ENCODE peak calls at places on chromosomes 2 and 18, in nine cellular contexts. V is right lobe of liver, U is mesothelial cell of epicardium, J is activated B cell treated with CpG ODN at 0.5 μM for 24 hours, F is NB4, B is tibial nerve, N is GM13977, E is AG09309, O is A549. D is an unnamed sample.

GRCh38 chr2:175207741-175208438 is 26.4 kb upstream of the ATP5MC3 start:
- DNase-seq in V (peak; percentile 49), U (no peak), J (no peak), F (no peak), B (no peak), N (no peak), E (no peak), O (no peak), D (no peak)

GRCh38 chr2:120104002-120104467 is 91.2 kb downstream of the EPB41L5 start:
- DNase-seq in V (no peak), U (no peak), J (no peak), F (no peak), B (no peak), N (no peak), E (peak; percentile 28), O (no peak), D (no peak)

GRCh38 chr2:150938586-150938985 is 323.1 kb downstream of the RBM43 start:
- DNase-seq in V (no peak), U (no peak), J (no peak), F (no peak), B (no peak), N (no peak), E (peak; percentile 24), O (no peak), D (no peak)

GRCh38 chr2:235544687-235544965 is 50.8 kb downstream of the AGAP1 start:
- DNase-seq in V (no peak), U (no peak), J (no peak), F (no peak), B (no peak), N (no peak), E (no peak), O (no peak), D (no peak)

GRCh38 chr2:19070866-19071265 is 287.6 kb downstream of the OSR1 start:
- DNase-seq in V (no peak), U (no peak), J (no peak), F (no peak), B (no peak), N (no peak), E (no peak), O (no peak), D (no peak)

GRCh38 chr2:225025917-225026571 is 16.2 kb downstream of the DOCK10 start:
- DNase-seq in V (no peak), U (no peak), J (no peak), F (peak; percentile 89), B (no peak), N (no peak), E (peak; percentile 81), O (peak; percentile 30), D (no peak)

GRCh38 chr2:239386872-239387445 is 13.9 kb downstream of the HDAC4 start:
- DNase-seq in V (no peak), U (no peak), J (no peak), F (no peak), B (no peak), N (no peak), E (no peak), O (no peak), D (no peak)

GRCh38 chr2:70010222-70011111 is 49.0 kb upstream of the ASPRV1 start:
- DNase-seq in V (peak; percentile 49), U (no peak), J (no peak), F (peak; percentile 56), B (no peak), N (no peak), E (no peak), O (no peak), D (no peak)

GRCh38 chr2:67604360-67604759 is 207.2 kb downstream of the ETAA1 start:
- DNase-seq in V (no peak), U (no peak), J (no peak), F (no peak), B (no peak), N (no peak), E (no peak), O (no peak), D (no peak)

GRCh38 chr2:43302311-43303051 is 76.1 kb upstream of the ZFP36L2 start:
- DNase-seq in V (no peak), U (no peak), J (no peak), F (no peak), B (no peak), N (no peak), E (no peak), O (no peak), D (no peak)

GRCh38 chr2:101387151-101387807 is at the start of gene CREG2:
- DNase-seq in V (peak; percentile 73), U (peak; percentile 82), J (peak; percentile 44), F (peak; percentile 76), B (no peak), N (peak; percentile 64), E (no peak), O (peak; percentile 73), D (peak; percentile 34)

GRCh38 chr2:3536682-3537632 is 17.6 kb upstream of the ADI1 start:
- DNase-seq in V (peak; percentile 82), U (peak; percentile 56), J (no peak), F (peak; percentile 30), B (peak; percentile 30), N (no peak), E (no peak), O (peak; percentile 72), D (peak; percentile 40)

GRCh38 chr2:11292464-11293255 is 51.8 kb downstream of the ROCK2 start:
- DNase-seq in V (no peak), U (no peak), J (no peak), F (peak; percentile 86), B (no peak), N (no peak), E (peak; percentile 78), O (peak; percentile 41), D (no peak)

GRCh38 chr2:149601141-149601796 is 13.7 kb upstream of the MMADHC start:
- DNase-seq in V (no peak), U (no peak), J (no peak), F (peak; percentile 69), B (no peak), N (no peak), E (no peak), O (no peak), D (no peak)

GRCh38 chr18:51089691-51090090 is 59.7 kb downstream of the SMAD4 start:
- DNase-seq in V (no peak), U (no peak), J (no peak), F (no peak), B (no peak), N (no peak), E (no peak), O (no peak), D (no peak)
- TF ChIP-seq CTCF in V (no peak), U (no peak), J (no peak), F (no peak), B (no peak), N (no peak), E (no peak), O (no peak), D (no peak)

GRCh38 chr2:50398101-50398500 is 633.8 kb downstream of the NRXN1 start:
- DNase-seq in V (no peak), U (no peak), J (no peak), F (no peak), B (no peak), N (no peak), E (no peak), O (no peak), D (no peak)

GRCh38 chr2:50401772-50402653 is 629.9 kb downstream of the NRXN1 start:
- DNase-seq in V (no peak), U (peak; percentile 80), J (no peak), F (peak; percentile 70), B (peak; percentile 44), N (peak; percentile 24), E (no peak), O (peak; percentile 73), D (peak; percentile 17)

GRCh38 chr2:50402654-50402960 is 629.3 kb downstream of the NRXN1 start:
- DNase-seq in V (no peak), U (no peak), J (no peak), F (no peak), B (no peak), N (no peak), E (no peak), O (no peak), D (no peak)
- TF ChIP-seq CTCF in V (no peak), U (peak; percentile 43), J (no peak), F (no peak), B (no peak), N (no peak), E (no peak), O (no peak), D (no peak)

GRCh38 chr18:41967680-41968079 is 12.6 kb downstream of the PIK3C3 start:
- DNase-seq in V (no peak), U (no peak), J (no peak), F (no peak), B (no peak), N (no peak), E (no peak), O (no peak), D (no peak)
- TF ChIP-seq CTCF in V (no peak), U (no peak), J (no peak), F (no peak), B (no peak), N (no peak), E (no peak), O (no peak), D (no peak)

GRCh38 chr18:37536646-37537045 is 29.0 kb downstream of the CELF4 start:
- DNase-seq in V (no peak), U (no peak), J (no peak), F (no peak), B (no peak), N (no peak), E (no peak), O (no peak), D (no peak)

GRCh38 chr18:37532917-37533316 is 32.7 kb downstream of the CELF4 start:
- DNase-seq in V (no peak), U (no peak), J (no peak), F (no peak), B (no peak), N (no peak), E (no peak), O (no peak), D (no peak)

GRCh38 chr18:37534627-37535026 is 31.0 kb downstream of the CELF4 start:
- DNase-seq in V (no peak), U (no peak), J (no peak), F (no peak), B (no peak), N (no peak), E (no peak), O (no peak), D (no peak)

GRCh38 chr18:37535968-37536367 is 29.6 kb downstream of the CELF4 start:
- DNase-seq in V (no peak), U (no peak), J (no peak), F (no peak), B (no peak), N (no peak), E (no peak), O (no peak), D (no peak)

DNA sequence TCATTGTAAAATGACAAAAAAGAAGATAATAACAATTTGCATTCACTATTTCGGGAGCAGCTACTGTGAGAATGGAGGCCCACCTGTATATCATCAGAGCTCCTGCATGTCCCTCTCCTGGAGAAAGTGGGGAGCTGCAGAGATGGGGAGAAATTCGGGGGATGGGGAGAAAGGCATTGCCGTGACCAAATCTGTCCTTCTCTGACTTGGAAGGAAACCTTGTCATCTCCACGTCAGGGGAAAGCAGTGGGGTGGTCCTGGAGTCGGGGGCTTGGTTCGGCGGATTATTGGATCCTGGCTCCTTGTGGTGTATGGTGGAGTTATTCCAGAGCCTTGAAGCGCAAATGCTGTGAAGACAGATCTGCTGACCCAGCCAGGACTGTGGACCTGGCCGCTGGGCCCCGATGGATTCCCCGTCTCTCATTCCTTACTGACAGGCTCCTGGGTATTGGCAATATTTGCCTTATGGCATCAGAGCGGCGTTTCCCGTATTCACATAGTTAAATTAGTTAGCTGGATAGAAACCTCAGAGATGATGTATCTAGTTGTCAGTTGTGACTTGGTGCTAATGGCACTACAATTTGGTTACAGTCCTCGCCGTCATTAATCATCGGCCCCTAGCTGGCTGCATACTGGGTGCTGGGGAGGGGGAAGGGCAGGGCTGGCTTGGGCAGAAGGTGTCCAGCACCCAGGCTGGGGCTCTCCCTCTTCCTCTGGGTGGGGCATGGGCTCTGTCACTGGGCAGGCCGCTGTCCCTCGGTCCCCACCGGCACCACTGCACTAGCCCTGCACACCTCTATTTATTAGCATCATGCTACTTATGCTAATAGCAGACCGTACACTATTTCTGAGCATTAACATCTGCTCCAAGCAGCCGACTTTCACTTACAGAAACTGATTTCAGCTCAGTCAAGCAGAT is 31.7 kb downstream of the CELF4 start:
- DNase-seq in V (no peak), U (no peak), J (no peak), F (no peak), B (no peak), N (no peak), E (no peak), O (no peak), D (no peak)
- TF ChIP-seq CTCF in V (no peak), U (peak; percentile 30), J (no peak), F (no peak), B (no peak), N (no peak), E (peak; percentile 14), O (no peak), D (no peak)